ENCODE peak calls at places on chromosomes 7 and 10, in four cellular contexts. One of them, this sample, is unnamed.

GRCh38 chr7:81525901-81526300 is 243.9 kb downstream of the HGF start:
- DNase-seq in HEK293T: no peak
- DNase-seq in RWPE2: no peak
- DNase-seq in nucleus accumbens: no peak
- DNase-seq in this sample: no peak

GRCh38 chr10:109933984-109934565 is 10.8 kb upstream of the XPNPEP1 start:
- DNase-seq in RWPE2: no peak
- DNase-seq in nucleus accumbens: no peak
- DNase-seq in HEK293T: no peak
- DNase-seq in this sample: no peak

GRCh38 chr10:84608126-84608525 is 279.7 kb downstream of the CCSER2 start:
- DNase-seq in nucleus accumbens: no peak
- DNase-seq in RWPE2: no peak
- DNase-seq in HEK293T: no peak
- DNase-seq in this sample: no peak

GRCh38 chr10:32237644-32238345 is 109.2 kb downstream of the EPC1 start:
- DNase-seq in HEK293T: no peak
- DNase-seq in nucleus accumbens: no peak
- DNase-seq in RWPE2: no peak
- DNase-seq in this sample: no peak

GRCh38 chr10:121662945-121663917 is 65.0 kb upstream of the FGFR2 start:
- DNase-seq in HEK293T: peak; percentile 79
- DNase-seq in RWPE2: no peak
- DNase-seq in nucleus accumbens: no peak
- DNase-seq in this sample: no peak

GRCh38 chr7:137874390-137874789 is 27.6 kb upstream of the DGKI start:
- DNase-seq in HEK293T: no peak
- DNase-seq in RWPE2: no peak
- DNase-seq in nucleus accumbens: no peak
- DNase-seq in this sample: no peak

GRCh38 chr7:134415700-134416099 is 43.2 kb downstream of the AKR1B1 start:
- DNase-seq in RWPE2: no peak
- DNase-seq in nucleus accumbens: no peak
- DNase-seq in HEK293T: no peak
- DNase-seq in this sample: no peak

GRCh38 chr10:79268100-79268670 is 79.1 kb upstream of the PPIF start:
- DNase-seq in nucleus accumbens: no peak
- DNase-seq in HEK293T: no peak
- DNase-seq in RWPE2: no peak
- DNase-seq in this sample: no peak

GRCh38 chr7:96224682-96225081 is 97.2 kb downstream of the SLC25A13 start:
- DNase-seq in RWPE2: no peak
- DNase-seq in nucleus accumbens: no peak
- DNase-seq in HEK293T: peak; percentile 30
- DNase-seq in this sample: no peak

GRCh38 chr10:3963191-3963673 is 178.2 kb upstream of the KLF6 start:
- DNase-seq in HEK293T: no peak
- DNase-seq in nucleus accumbens: no peak
- DNase-seq in RWPE2: no peak
- DNase-seq in this sample: no peak

GRCh38 chr7:45324683-45325237 is 167.2 kb downstream of the RAMP3 start:
- DNase-seq in HEK293T: no peak
- DNase-seq in RWPE2: no peak
- DNase-seq in nucleus accumbens: no peak
- DNase-seq in this sample: no peak

GRCh38 chr7:136064098-136064497 is 86.9 kb upstream of the MTPN start:
- DNase-seq in HEK293T: no peak
- DNase-seq in nucleus accumbens: no peak
- DNase-seq in RWPE2: no peak
- DNase-seq in this sample: no peak

GRCh38 chr7:96992624-96993452 is 12.5 kb upstream of the DLX6 start:
- DNase-seq in RWPE2: no peak
- DNase-seq in HEK293T: no peak
- DNase-seq in nucleus accumbens: no peak
- DNase-seq in this sample: no peak

GRCh38 chr10:43260911-43261577 is 5.8 kb downstream of the RASGEF1A start:
- DNase-seq in nucleus accumbens: no peak
- DNase-seq in RWPE2: no peak
- DNase-seq in HEK293T: peak; percentile 3
- DNase-seq in this sample: no peak

GRCh38 chr10:89466599-89467035 is 52.2 kb downstream of the IFIT5 start:
- DNase-seq in nucleus accumbens: no peak
- DNase-seq in RWPE2: peak; percentile 79
- DNase-seq in HEK293T: peak; percentile 33
- DNase-seq in this sample: peak; percentile 4

GRCh38 chr10:99387071-99387470 is 43.4 kb downstream of the GOT1 start:
- DNase-seq in RWPE2: no peak
- DNase-seq in HEK293T: no peak
- DNase-seq in nucleus accumbens: no peak
- DNase-seq in this sample: no peak

GRCh38 chr7:35355911-35356310 is 102.0 kb upstream of the TBX20 start:
- DNase-seq in HEK293T: no peak
- DNase-seq in nucleus accumbens: no peak
- DNase-seq in RWPE2: no peak
- DNase-seq in this sample: no peak

GRCh38 chr7:99000904-99001442 is 122.6 kb downstream of the TRRAP start:
- DNase-seq in HEK293T: no peak
- DNase-seq in RWPE2: no peak
- DNase-seq in nucleus accumbens: no peak
- DNase-seq in this sample: no peak

GRCh38 chr10:99658622-99659030 is 683 bp upstream of the ENTPD7 start:
- DNase-seq in HEK293T: no peak
- DNase-seq in nucleus accumbens: no peak
- DNase-seq in RWPE2: peak; percentile 61
- DNase-seq in this sample: no peak

GRCh38 chr7:130844811-130845580 is 111.0 kb upstream of the KLF14 start:
- DNase-seq in HEK293T: no peak
- DNase-seq in nucleus accumbens: no peak
- DNase-seq in RWPE2: peak; percentile 87
- DNase-seq in this sample: no peak